ENCODE peak calls at places on chromosomes 6 and 20, in ten cellular contexts. One of them, this sample, is unnamed.
A peak's percentile ranks its signal among the peaks of the same experiment; 100 is the strongest.

GRCh38 chr6:86526238-86526637 is 411.1 kb upstream of the HTR1E start:
- DNase-seq in stomach: no peak
- DNase-seq in ovary: no peak
- DNase-seq in Panc1: no peak
- DNase-seq in upper lobe of right lung: no peak
- DNase-seq in heart left ventricle: no peak
- DNase-seq in GM23248: no peak
- DNase-seq in lung: no peak
- DNase-seq in uterus: no peak
- DNase-seq in SJSA1: no peak
- DNase-seq in this sample: no peak

GRCh38 chr6:167567142-167568033 is 242.5 kb downstream of the TTLL2 start:
- DNase-seq in upper lobe of right lung: no peak
- DNase-seq in uterus: no peak
- DNase-seq in heart left ventricle: no peak
- DNase-seq in ovary: no peak
- DNase-seq in Panc1: no peak
- DNase-seq in GM23248: no peak
- DNase-seq in stomach: no peak
- DNase-seq in lung: peak; percentile 27
- DNase-seq in SJSA1: peak; percentile 96
- DNase-seq in this sample: no peak

GRCh38 chr20:35226775-35227681 is 538 bp downstream of the MMP24 start:
- DNase-seq in lung: peak; percentile 31
- DNase-seq in upper lobe of right lung: peak; percentile 76
- DNase-seq in stomach: peak; percentile 41
- DNase-seq in SJSA1: peak; percentile 7
- DNase-seq in uterus: peak; percentile 26
- DNase-seq in heart left ventricle: peak; percentile 34
- DNase-seq in Panc1: no peak
- DNase-seq in ovary: peak; percentile 76
- DNase-seq in GM23248: peak; percentile 75
- DNase-seq in this sample: peak; percentile 96

GRCh38 chr6:108874470-108875160 is 26.4 kb downstream of the ARMC2 start:
- DNase-seq in Panc1: no peak
- DNase-seq in lung: no peak
- DNase-seq in stomach: no peak
- DNase-seq in heart left ventricle: no peak
- DNase-seq in SJSA1: no peak
- DNase-seq in uterus: peak; percentile 66
- DNase-seq in ovary: no peak
- DNase-seq in upper lobe of right lung: no peak
- DNase-seq in GM23248: peak; percentile 82
- DNase-seq in this sample: no peak

GRCh38 chr6:105170066-105170465 is 9.7 kb downstream of the POPDC3 start:
- DNase-seq in ovary: no peak
- DNase-seq in SJSA1: no peak
- DNase-seq in Panc1: no peak
- DNase-seq in heart left ventricle: no peak
- DNase-seq in lung: no peak
- DNase-seq in uterus: no peak
- DNase-seq in GM23248: peak; percentile 64
- DNase-seq in stomach: no peak
- DNase-seq in upper lobe of right lung: no peak
- DNase-seq in this sample: no peak

GRCh38 chr6:45148711-45149341 is 179.3 kb upstream of the RUNX2 start:
- DNase-seq in upper lobe of right lung: no peak
- DNase-seq in ovary: no peak
- DNase-seq in stomach: no peak
- DNase-seq in Panc1: no peak
- DNase-seq in lung: no peak
- DNase-seq in GM23248: peak; percentile 75
- DNase-seq in heart left ventricle: no peak
- DNase-seq in SJSA1: no peak
- DNase-seq in uterus: no peak
- DNase-seq in this sample: no peak

GRCh38 chr6:114020223-114020622 is 49.3 kb upstream of the HDAC2 start:
- DNase-seq in GM23248: no peak
- DNase-seq in uterus: no peak
- DNase-seq in lung: no peak
- DNase-seq in upper lobe of right lung: no peak
- DNase-seq in Panc1: no peak
- DNase-seq in heart left ventricle: no peak
- DNase-seq in SJSA1: no peak
- DNase-seq in stomach: no peak
- DNase-seq in ovary: no peak
- DNase-seq in this sample: no peak

GRCh38 chr6:15206887-15207286 is 39.0 kb upstream of the JARID2 start:
- DNase-seq in SJSA1: no peak
- DNase-seq in GM23248: no peak
- DNase-seq in ovary: no peak
- DNase-seq in Panc1: no peak
- DNase-seq in lung: no peak
- DNase-seq in heart left ventricle: no peak
- DNase-seq in stomach: no peak
- DNase-seq in uterus: no peak
- DNase-seq in upper lobe of right lung: no peak
- DNase-seq in this sample: peak; percentile 38

GRCh38 chr6:170086639-170087420 is 204.0 kb downstream of the DLL1 start:
- DNase-seq in upper lobe of right lung: peak; percentile 62
- DNase-seq in heart left ventricle: no peak
- DNase-seq in GM23248: no peak
- DNase-seq in Panc1: no peak
- DNase-seq in stomach: peak; percentile 23
- DNase-seq in uterus: peak; percentile 8
- DNase-seq in ovary: peak; percentile 26
- DNase-seq in lung: no peak
- DNase-seq in SJSA1: no peak
- DNase-seq in this sample: no peak
- H3K9me3 ChIP-seq in upper lobe of right lung: no peaks in the 10 kb centered on the region
- H3K9me3 ChIP-seq in heart left ventricle: no peaks in the 10 kb centered on the region
- H3K9me3 ChIP-seq in GM23248: no peaks in the 10 kb centered on the region
- H3K9me3 ChIP-seq in Panc1: no peaks in the 10 kb centered on the region
- H3K9me3 ChIP-seq in stomach: no peaks in the 10 kb centered on the region
- H3K9me3 ChIP-seq in uterus: no peaks in the 10 kb centered on the region
- H3K9me3 ChIP-seq in ovary: no peaks in the 10 kb centered on the region
- H3K9me3 ChIP-seq in lung: no peaks in the 10 kb centered on the region
- H3K9me3 ChIP-seq in SJSA1: peaks cover 23% of the 10 kb centered on the region
- H3K9me3 ChIP-seq in this sample: no peaks in the 10 kb centered on the region

GRCh38 chr6:41356838-41357237 is 21.4 kb downstream of the NCR2 start:
- DNase-seq in Panc1: no peak
- DNase-seq in uterus: no peak
- DNase-seq in GM23248: no peak
- DNase-seq in SJSA1: no peak
- DNase-seq in stomach: no peak
- DNase-seq in ovary: no peak
- DNase-seq in lung: no peak
- DNase-seq in heart left ventricle: no peak
- DNase-seq in upper lobe of right lung: no peak
- DNase-seq in this sample: no peak
- H3K9me3 ChIP-seq in Panc1: peaks cover 6% of the 10 kb centered on the region
- H3K9me3 ChIP-seq in uterus: peaks cover 2% of the 10 kb centered on the region
- H3K9me3 ChIP-seq in GM23248: peaks cover 1% of the 10 kb centered on the region
- H3K9me3 ChIP-seq in SJSA1: peaks cover 5% of the 10 kb centered on the region
- H3K9me3 ChIP-seq in stomach: no peaks in the 10 kb centered on the region
- H3K9me3 ChIP-seq in ovary: no peaks in the 10 kb centered on the region
- H3K9me3 ChIP-seq in lung: no peaks in the 10 kb centered on the region
- H3K9me3 ChIP-seq in heart left ventricle: peaks cover 24% of the 10 kb centered on the region
- H3K9me3 ChIP-seq in upper lobe of right lung: no peaks in the 10 kb centered on the region
- H3K9me3 ChIP-seq in this sample: peaks cover 15% of the 10 kb centered on the region

DNA sequence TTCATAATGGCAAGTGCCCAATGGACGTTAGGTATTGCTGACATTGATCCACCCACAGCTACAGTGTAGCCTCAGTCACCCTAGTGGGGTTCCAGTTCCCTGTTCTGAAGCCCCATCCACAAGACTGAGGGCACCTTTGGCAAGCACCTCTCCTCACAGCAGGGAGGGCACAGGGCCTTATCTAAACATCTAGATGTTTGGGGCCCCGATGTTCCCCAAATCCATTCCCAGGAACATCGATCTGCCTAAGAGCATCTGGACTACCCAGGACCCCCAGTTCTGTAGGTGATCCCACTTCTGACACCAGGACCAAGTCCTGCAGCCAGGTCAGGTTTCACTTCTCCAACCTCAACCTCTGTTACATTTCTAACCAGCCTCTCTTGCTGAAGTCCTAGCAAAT is 10.6 kb downstream of the APCDD1L start:
- DNase-seq in uterus: no peak
- DNase-seq in stomach: peak; percentile 10
- DNase-seq in heart left ventricle: no peak
- DNase-seq in SJSA1: no peak
- DNase-seq in ovary: no peak
- DNase-seq in GM23248: no peak
- DNase-seq in lung: no peak
- DNase-seq in upper lobe of right lung: no peak
- DNase-seq in Panc1: no peak
- DNase-seq in this sample: no peak
- H3K9me3 ChIP-seq in uterus: no peaks in the 10 kb centered on the region
- H3K9me3 ChIP-seq in stomach: no peaks in the 10 kb centered on the region
- H3K9me3 ChIP-seq in heart left ventricle: peaks cover 48% of the 10 kb centered on the region
- H3K9me3 ChIP-seq in SJSA1: peaks cover 15% of the 10 kb centered on the region
- H3K9me3 ChIP-seq in ovary: no peaks in the 10 kb centered on the region
- H3K9me3 ChIP-seq in GM23248: no peaks in the 10 kb centered on the region
- H3K9me3 ChIP-seq in lung: peaks cover 12% of the 10 kb centered on the region
- H3K9me3 ChIP-seq in upper lobe of right lung: peaks cover 10% of the 10 kb centered on the region
- H3K9me3 ChIP-seq in Panc1: no peaks in the 10 kb centered on the region
- H3K9me3 ChIP-seq in this sample: peaks cover 53% of the 10 kb centered on the region

GRCh38 chr20:42093542-42094440 is 475.6 kb upstream of the CHD6 start:
- DNase-seq in GM23248: no peak
- DNase-seq in stomach: no peak
- DNase-seq in upper lobe of right lung: no peak
- DNase-seq in heart left ventricle: no peak
- DNase-seq in uterus: no peak
- DNase-seq in SJSA1: no peak
- DNase-seq in Panc1: no peak
- DNase-seq in lung: no peak
- DNase-seq in ovary: no peak
- DNase-seq in this sample: no peak
- H3K9me3 ChIP-seq in GM23248: no peaks in the 10 kb centered on the region
- H3K9me3 ChIP-seq in stomach: no peaks in the 10 kb centered on the region
- H3K9me3 ChIP-seq in upper lobe of right lung: no peaks in the 10 kb centered on the region
- H3K9me3 ChIP-seq in heart left ventricle: no peaks in the 10 kb centered on the region
- H3K9me3 ChIP-seq in uterus: no peaks in the 10 kb centered on the region
- H3K9me3 ChIP-seq in SJSA1: no peaks in the 10 kb centered on the region
- H3K9me3 ChIP-seq in Panc1: no peaks in the 10 kb centered on the region
- H3K9me3 ChIP-seq in lung: no peaks in the 10 kb centered on the region
- H3K9me3 ChIP-seq in ovary: no peaks in the 10 kb centered on the region
- H3K9me3 ChIP-seq in this sample: no peaks in the 10 kb centered on the region

This sample was measured in Caco-2.